ENCODE peak calls at places on chromosomes 16 and 17, in four cellular contexts. H is Peyer's patch, E is body of pancreas, T is adrenal gland. L is an unnamed sample.
A peak's percentile ranks its signal among the peaks of the same experiment; 100 is the strongest.

GRCh38 chr17:63820963-63821561 is 6.2 kb upstream of the PSMC5 start:
- DNase-seq in H (no peak), E (no peak), T (no peak), L (no peak)

GRCh38 chr17:16463341-16464000 is 28.5 kb downstream of the LRRC75A start:
- DNase-seq in H (peak; percentile 91), E (peak; percentile 82), T (peak; percentile 93), L (no peak)

GRCh38 chr17:9472541-9472940 is 103.1 kb downstream of the STX8 start:
- DNase-seq in H (no peak), E (no peak), T (peak; percentile 61), L (no peak)

GRCh38 chr17:63399316-63399715 is 46.8 kb downstream of the CYB561 start:
- DNase-seq in H (no peak), E (no peak), T (no peak), L (no peak)

GRCh38 chr17:82923366-82924113 is 83.7 kb upstream of the ZNF750 start:
- DNase-seq in H (no peak), E (no peak), T (no peak), L (no peak)

GRCh38 chr17:8163978-8164814 is 1.4 kb upstream of the VAMP2 start:
- DNase-seq in H (peak; percentile 77), E (peak; percentile 73), T (peak; percentile 91), L (peak; percentile 82)

GRCh38 chr16:84917492-84917891 is 93.8 kb downstream of the ZDHHC7 start:
- DNase-seq in H (no peak), E (no peak), T (no peak), L (no peak)

GRCh38 chr17:5583426-5584382 is 605 bp downstream of the NLRP1 start:
- DNase-seq in H (no peak), E (no peak), T (no peak), L (no peak)

GRCh38 chr17:11212792-11213191 is 28.2 kb upstream of the SHISA6 start:
- DNase-seq in H (no peak), E (no peak), T (no peak), L (no peak)

GRCh38 chr17:58233547-58233946 is 4.8 kb upstream of the LPO start:
- DNase-seq in H (no peak), E (no peak), T (no peak), L (no peak)

GRCh38 chr16:470418-470817 is 45.0 kb downstream of the RAB11FIP3 start:
- DNase-seq in H (no peak), E (no peak), T (no peak), L (no peak)

GRCh38 chr16:472199-472504 is 46.7 kb downstream of the RAB11FIP3 start:
- DNase-seq in H (no peak), E (no peak), T (no peak), L (no peak)

GRCh38 chr16:473046-474043 is 47.9 kb downstream of the RAB11FIP3 start:
- DNase-seq in H (no peak), E (no peak), T (no peak), L (no peak)

GRCh38 chr16:474420-475122 is 49.1 kb downstream of the RAB11FIP3 start:
- DNase-seq in H (peak; percentile 58), E (no peak), T (no peak), L (no peak)

DNA sequence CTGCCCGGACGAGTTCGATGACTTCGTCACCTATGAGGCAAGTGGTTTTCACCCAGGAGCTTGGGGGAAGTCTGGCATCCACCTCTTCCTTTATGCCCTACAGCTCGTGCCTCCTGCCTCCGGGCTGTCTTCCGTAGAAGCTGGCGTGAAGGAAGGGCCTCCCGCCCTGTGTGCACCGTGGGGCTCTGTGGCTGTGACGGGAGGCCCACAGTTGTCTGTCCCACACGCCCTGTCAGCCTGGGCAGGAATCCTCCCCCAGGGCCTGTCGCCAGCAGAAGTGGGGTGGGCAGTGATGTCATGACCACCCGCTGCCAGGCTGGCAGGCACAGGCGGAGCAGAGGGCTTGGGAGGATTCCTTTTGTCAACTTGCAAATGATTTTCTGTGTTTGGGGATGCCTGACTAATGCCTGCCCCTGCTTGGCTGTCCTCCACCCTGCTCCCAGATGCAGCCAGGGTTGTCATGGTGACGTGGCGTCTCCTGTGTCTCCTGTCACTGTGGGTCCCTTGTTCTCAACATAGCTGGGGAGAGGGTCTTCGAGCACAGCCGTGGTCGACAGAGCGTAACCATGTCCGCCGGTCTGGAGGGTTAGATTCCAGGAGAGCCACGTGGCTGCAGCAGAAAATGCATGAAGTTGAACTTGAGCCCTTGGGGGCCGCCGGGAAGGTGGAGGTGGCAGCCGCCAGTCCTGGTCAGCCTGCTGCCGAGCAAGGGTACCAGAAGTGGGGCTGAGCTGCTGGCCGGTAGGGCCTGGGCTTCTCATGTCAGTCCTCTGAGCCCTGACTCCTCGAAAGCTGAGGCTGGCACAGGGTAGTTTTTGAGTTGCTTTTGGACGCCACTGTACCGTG is 46.1 kb downstream of the RAB11FIP3 start:
- DNase-seq in H (no peak), E (no peak), T (no peak), L (no peak)
- TF ChIP-seq POLR2A in H (no peak), E (no peak), T (no peak), L (no peak)

DNA sequence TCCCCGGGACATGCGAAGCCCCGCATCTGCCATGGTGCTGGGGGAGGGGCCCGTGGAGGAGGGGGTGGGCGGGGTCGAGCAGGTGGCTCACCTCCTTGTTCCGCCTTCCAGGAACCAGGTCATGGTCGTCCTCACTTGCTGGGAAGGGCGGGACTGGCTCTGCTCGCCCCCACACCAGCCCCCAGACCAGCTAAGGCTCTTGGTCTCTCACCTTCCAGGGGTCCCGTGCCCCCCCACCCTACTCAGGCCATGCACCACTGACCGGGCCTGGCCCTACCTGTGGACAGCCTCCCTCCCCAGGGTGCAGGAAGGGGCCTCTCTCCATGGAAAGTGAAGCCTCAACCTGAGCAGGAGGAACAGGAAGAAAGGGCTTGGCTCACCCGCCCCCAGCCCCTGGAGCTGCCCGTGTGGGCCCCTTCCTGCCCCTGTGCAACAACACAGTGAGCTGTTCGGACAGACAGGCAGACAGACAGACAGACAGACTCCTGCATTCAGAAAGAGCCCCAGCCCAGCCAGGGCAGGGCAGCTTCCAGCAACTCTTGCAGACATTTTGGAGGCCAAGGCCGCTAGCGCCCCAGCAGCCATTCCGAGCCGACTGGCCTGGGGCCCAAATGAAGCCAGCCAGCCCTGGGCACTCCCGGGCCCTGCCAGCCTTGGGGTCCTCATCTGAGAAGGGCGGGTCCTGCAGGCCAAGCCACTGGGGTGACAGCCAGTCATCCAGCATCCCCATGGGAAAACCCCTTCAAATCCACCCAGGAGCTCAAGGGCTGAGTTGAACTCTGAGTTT is 8.1 kb upstream of the KREMEN2 start:
- DNase-seq in H (no peak), E (no peak), T (no peak), L (no peak)
- TF ChIP-seq POLR2A in H (no peak), E (no peak), T (no peak), L (no peak)

GRCh38 chr16:4846503-4846900 is 586 bp downstream of the GLYR1 start:
- DNase-seq in H (peak; percentile 79), E (peak; percentile 41), T (peak; percentile 90), L (no peak)
- TF ChIP-seq POLR2A in H (no peak), E (peak; percentile 58), T (peak; percentile 84), L (no peak)

GRCh38 chr17:74446551-74447500 is 14.9 kb downstream of the GPRC5C start:
- DNase-seq in H (no peak), E (peak; percentile 92), T (peak; percentile 82), L (peak; percentile 67)
- TF ChIP-seq POLR2A in H (no peak), E (no peak), T (no peak), L (no peak)

L was measured in breast epithelium.